ENCODE peak calls at places on chromosomes 3 and 15, in eight cellular contexts. E is GM23248, X is T-helper 22 cell, Y is BJ, D is T-helper 1 cell, R is mammary epithelial cell, J is NCI-H774, Q is heart right ventricle. C is an unnamed sample.

GRCh38 chr3:190830031-190830430 is 32.5 kb downstream of the GMNC start:
- DNase-seq in E (no peak), X (no peak), Y (no peak), D (no peak), R (no peak), J (no peak), Q (no peak), C (no peak)

GRCh38 chr3:2244137-2244536 is 145.5 kb downstream of the CNTN4 start:
- DNase-seq in E (no peak), X (no peak), Y (no peak), D (no peak), R (no peak), J (no peak), Q (no peak), C (no peak)

GRCh38 chr3:52292247-52293065 is 4.8 kb downstream of the GLYCTK start:
- DNase-seq in E (no peak), X (no peak), Y (no peak), D (no peak), R (peak), J (no peak), Q (no peak), C (no peak)

GRCh38 chr3:66428733-66429132 is 72.1 kb downstream of the LRIG1 start:
- DNase-seq in E (peak), X (no peak), Y (peak), D (no peak), R (peak), J (peak), Q (peak), C (peak)

GRCh38 chr3:126907557-126907956 is 75.4 kb upstream of the PLXNA1 start:
- DNase-seq in E (no peak), X (no peak), Y (no peak), D (no peak), R (no peak), J (no peak), Q (no peak), C (no peak)

GRCh38 chr3:141498592-141499223 is 11.9 kb downstream of the RASA2 start:
- DNase-seq in E (no peak), X (peak), Y (no peak), D (peak), R (no peak), J (peak), Q (no peak), C (no peak)

GRCh38 chr3:72174890-72175289 is 389.9 kb upstream of the PROK2 start:
- DNase-seq in E (no peak), X (no peak), Y (no peak), D (no peak), R (no peak), J (no peak), Q (no peak), C (no peak)

GRCh38 chr3:51706788-51707731 is at the start of gene GRM2:
- DNase-seq in E (peak), X (no peak), Y (peak), D (no peak), R (peak), J (no peak), Q (peak), C (peak)

GRCh38 chr3:190166948-190167347 is 46.3 kb upstream of the P3H2 start:
- DNase-seq in E (no peak), X (no peak), Y (no peak), D (no peak), R (no peak), J (no peak), Q (no peak), C (no peak)

GRCh38 chr3:83218383-83219200 is 1457.1 kb upstream of the GBE1 start:
- DNase-seq in E (no peak), X (no peak), Y (no peak), D (no peak), R (no peak), J (no peak), Q (no peak), C (no peak)

GRCh38 chr15:62035256-62035908 is 24.9 kb downstream of the VPS13C start:
- DNase-seq in E (peak), X (no peak), Y (peak), D (peak), R (peak), J (no peak), Q (no peak), C (peak)

GRCh38 chr3:10366681-10367101 is 45.8 kb upstream of the SEC13 start:
- DNase-seq in E (peak), X (no peak), Y (peak), D (peak), R (peak), J (no peak), Q (no peak), C (peak)

GRCh38 chr15:71658036-71658435 is 152.3 kb upstream of the NR2E3 start:
- DNase-seq in E (no peak), X (no peak), Y (no peak), D (no peak), R (no peak), J (no peak), Q (no peak), C (no peak)

GRCh38 chr3:61579685-61580084 is 18.3 kb downstream of the PTPRG start:
- DNase-seq in E (no peak), X (no peak), Y (no peak), D (no peak), R (no peak), J (no peak), Q (no peak), C (no peak)

GRCh38 chr3:170383567-170383966 is 26.1 kb downstream of the SKIL start:
- DNase-seq in E (peak), X (no peak), Y (no peak), D (no peak), R (no peak), J (no peak), Q (no peak), C (no peak)

GRCh38 chr3:172221550-172221949 is 182.2 kb downstream of the FNDC3B start:
- DNase-seq in E (peak), X (no peak), Y (peak), D (no peak), R (peak), J (no peak), Q (no peak), C (no peak)

GRCh38 chr3:11592460-11593298 is 51.0 kb downstream of the VGLL4 start:
- DNase-seq in E (peak), X (no peak), Y (no peak), D (no peak), R (peak), J (no peak), Q (no peak), C (no peak)

GRCh38 chr3:98770261-98771039 is 7.3 kb downstream of the ST3GAL6 start:
- DNase-seq in E (no peak), X (no peak), Y (no peak), D (no peak), R (peak), J (no peak), Q (peak), C (no peak)

GRCh38 chr3:46896386-46896785 is 18.9 kb downstream of the PTH1R start:
- DNase-seq in E (no peak), X (no peak), Y (no peak), D (no peak), R (no peak), J (no peak), Q (no peak), C (no peak)

GRCh38 chr3:73556520-73557371 is 68.0 kb downstream of the PDZRN3 start:
- DNase-seq in E (peak), X (no peak), Y (no peak), D (no peak), R (no peak), J (no peak), Q (no peak), C (no peak)

GRCh38 chr3:8962226-8962861 is 928 bp downstream of the RAD18 start:
- DNase-seq in E (peak), X (no peak), Y (no peak), D (no peak), R (peak), J (no peak), Q (no peak), C (no peak)

GRCh38 chr15:31021067-31021665 is 29.7 kb upstream of the MTMR10 start:
- DNase-seq in E (no peak), X (no peak), Y (no peak), D (no peak), R (no peak), J (no peak), Q (no peak), C (no peak)

GRCh38 chr3:169454823-169455222 is 208.7 kb downstream of the MECOM start:
- DNase-seq in E (peak), X (no peak), Y (peak), D (no peak), R (peak), J (no peak), Q (no peak), C (no peak)

GRCh38 chr3:182111967-182112366 is 400.2 kb downstream of the SOX2 start:
- DNase-seq in E (no peak), X (no peak), Y (no peak), D (no peak), R (no peak), J (no peak), Q (no peak), C (no peak)